ENCODE peak calls at places on chromosomes 6 and 20, in eight cellular contexts. H is kidney epithelial cell; A is PC-9; V is CD4-positive, alpha-beta memory T cell; G is activated CD4-positive, alpha-beta T cell treated with anti-CD3 and anti-CD28 coated beads, Interleukin-2, amount 50 U/mL, for 1 hour; E is hypothalamus; Q is GM20000; W is A549. M is an unnamed sample.

GRCh38 chr6:105883966-105884365 is 202.2 kb upstream of the PRDM1 start:
- DNase-seq in H (no peak), A (no peak), V (no peak), G (no peak), E (no peak), Q (no peak), W (no peak), M (no peak)

GRCh38 chr6:4606016-4606415 is 170.2 kb upstream of the CDYL start:
- DNase-seq in H (no peak), A (no peak), V (no peak), G (no peak), E (no peak), Q (no peak), W (no peak), M (no peak)

GRCh38 chr20:61436674-61437279 is 184.7 kb downstream of the CDH4 start:
- DNase-seq in H (peak), A (no peak), V (no peak), G (no peak), E (peak), Q (no peak), W (no peak), M (no peak)

GRCh38 chr6:132491303-132491702 is 21.6 kb downstream of the STX7 start:
- DNase-seq in H (no peak), A (no peak), V (no peak), G (no peak), E (no peak), Q (no peak), W (no peak), M (no peak)

GRCh38 chr20:64110411-64111068 is 3.2 kb upstream of the NPBWR2 start:
- DNase-seq in H (no peak), A (no peak), V (no peak), G (no peak), E (no peak), Q (no peak), W (no peak), M (no peak)

GRCh38 chr20:46681032-46681854 is 8.0 kb downstream of the TP53RK start:
- DNase-seq in H (no peak), A (peak), V (peak), G (peak), E (peak), Q (peak), W (peak), M (peak)

GRCh38 chr20:42378826-42379225 is 760.6 kb upstream of the CHD6 start:
- DNase-seq in H (no peak), A (no peak), V (no peak), G (no peak), E (no peak), Q (no peak), W (no peak), M (no peak)

GRCh38 chr6:25017932-25018581 is 82.3 kb upstream of the RIPOR2 start:
- DNase-seq in H (no peak), A (peak), V (peak), G (peak), E (no peak), Q (peak), W (no peak), M (peak)

GRCh38 chr6:46979206-46979605 is 57.5 kb upstream of the ADGRF5 start:
- DNase-seq in H (no peak), A (no peak), V (no peak), G (no peak), E (no peak), Q (no peak), W (no peak), M (no peak)

GRCh38 chr6:82068721-82069120 is 178.8 kb downstream of the IBTK start:
- DNase-seq in H (no peak), A (no peak), V (no peak), G (no peak), E (no peak), Q (no peak), W (no peak), M (no peak)

GRCh38 chr6:51019785-51020184 is 201.1 kb downstream of the TFAP2B start:
- DNase-seq in H (no peak), A (no peak), V (no peak), G (no peak), E (no peak), Q (no peak), W (no peak), M (no peak)

GRCh38 chr6:5453531-5453930 is 192.2 kb downstream of the FARS2 start:
- DNase-seq in H (no peak), A (peak), V (no peak), G (no peak), E (no peak), Q (no peak), W (no peak), M (no peak)

GRCh38 chr6:91288741-91289140 is 701.9 kb upstream of the MAP3K7 start:
- DNase-seq in H (no peak), A (no peak), V (no peak), G (no peak), E (no peak), Q (no peak), W (no peak), M (no peak)